ENCODE peak calls at places on chromosomes 12 and 14, in nine cellular contexts. One of them, this sample, is unnamed.

GRCh38 chr12:15592934-15593333 is 196.3 kb downstream of the EPS8 start:
- DNase-seq in stomach: no peak
- DNase-seq in endothelial cell of umbilical vein: peak; percentile 52
- DNase-seq in psoas muscle: no peak
- DNase-seq in lung: no peak
- DNase-seq in endothelial cell: no peak
- DNase-seq in IMR-90: no peak
- DNase-seq in AG09309: no peak
- DNase-seq in tibial artery: no peak
- DNase-seq in this sample: no peak

GRCh38 chr14:63276492-63277342 is 42.0 kb downstream of the GPHB5 start:
- DNase-seq in stomach: no peak
- DNase-seq in endothelial cell of umbilical vein: peak; percentile 64
- DNase-seq in psoas muscle: no peak
- DNase-seq in lung: no peak
- DNase-seq in endothelial cell: no peak
- DNase-seq in IMR-90: peak; percentile 64
- DNase-seq in AG09309: peak; percentile 23
- DNase-seq in tibial artery: no peak
- DNase-seq in this sample: no peak

GRCh38 chr14:21251215-21251614 is 18.0 kb downstream of the HNRNPC start:
- DNase-seq in stomach: no peak
- DNase-seq in endothelial cell of umbilical vein: no peak
- DNase-seq in psoas muscle: no peak
- DNase-seq in lung: no peak
- DNase-seq in endothelial cell: no peak
- DNase-seq in IMR-90: no peak
- DNase-seq in AG09309: no peak
- DNase-seq in tibial artery: no peak
- DNase-seq in this sample: no peak

GRCh38 chr12:108066583-108067234 is 62.4 kb upstream of the WSCD2 start:
- DNase-seq in stomach: no peak
- DNase-seq in endothelial cell of umbilical vein: no peak
- DNase-seq in psoas muscle: no peak
- DNase-seq in lung: no peak
- DNase-seq in endothelial cell: no peak
- DNase-seq in IMR-90: no peak
- DNase-seq in AG09309: no peak
- DNase-seq in tibial artery: no peak
- DNase-seq in this sample: no peak

GRCh38 chr12:27899151-27899661 is 73.3 kb downstream of the PTHLH start:
- DNase-seq in stomach: no peak
- DNase-seq in endothelial cell of umbilical vein: no peak
- DNase-seq in psoas muscle: no peak
- DNase-seq in lung: no peak
- DNase-seq in endothelial cell: no peak
- DNase-seq in IMR-90: peak; percentile 100
- DNase-seq in AG09309: peak; percentile 98
- DNase-seq in tibial artery: no peak
- DNase-seq in this sample: no peak

GRCh38 chr12:98397323-98398105 is 117.9 kb upstream of the TMPO start:
- DNase-seq in stomach: peak; percentile 84
- DNase-seq in endothelial cell of umbilical vein: peak; percentile 84
- DNase-seq in psoas muscle: peak; percentile 85
- DNase-seq in lung: peak; percentile 85
- DNase-seq in endothelial cell: peak; percentile 80
- DNase-seq in IMR-90: peak; percentile 71
- DNase-seq in AG09309: peak; percentile 33
- DNase-seq in tibial artery: peak; percentile 86
- DNase-seq in this sample: peak; percentile 83

GRCh38 chr14:55605793-55606192 is 25.8 kb downstream of the KTN1 start:
- DNase-seq in stomach: no peak
- DNase-seq in endothelial cell of umbilical vein: peak; percentile 46
- DNase-seq in psoas muscle: no peak
- DNase-seq in lung: no peak
- DNase-seq in endothelial cell: no peak
- DNase-seq in IMR-90: no peak
- DNase-seq in AG09309: no peak
- DNase-seq in tibial artery: no peak
- DNase-seq in this sample: no peak

GRCh38 chr12:105705765-105706164 is 375.3 kb downstream of the C12orf75 start:
- DNase-seq in stomach: peak; percentile 41
- DNase-seq in endothelial cell of umbilical vein: peak; percentile 77
- DNase-seq in psoas muscle: no peak
- DNase-seq in lung: no peak
- DNase-seq in endothelial cell: peak; percentile 56
- DNase-seq in IMR-90: peak; percentile 67
- DNase-seq in AG09309: no peak
- DNase-seq in tibial artery: peak; percentile 70
- DNase-seq in this sample: peak; percentile 64

GRCh38 chr12:121711925-121712461 is 559 bp upstream of the TMEM120B start:
- DNase-seq in stomach: peak; percentile 36
- DNase-seq in endothelial cell of umbilical vein: no peak
- DNase-seq in psoas muscle: peak; percentile 77
- DNase-seq in lung: peak; percentile 33
- DNase-seq in endothelial cell: no peak
- DNase-seq in IMR-90: no peak
- DNase-seq in AG09309: no peak
- DNase-seq in tibial artery: peak; percentile 69
- DNase-seq in this sample: no peak

GRCh38 chr12:97017213-97017612 is 110.2 kb downstream of the NEDD1 start:
- DNase-seq in stomach: no peak
- DNase-seq in endothelial cell of umbilical vein: no peak
- DNase-seq in psoas muscle: no peak
- DNase-seq in lung: no peak
- DNase-seq in endothelial cell: no peak
- DNase-seq in IMR-90: no peak
- DNase-seq in AG09309: no peak
- DNase-seq in tibial artery: no peak
- DNase-seq in this sample: no peak

GRCh38 chr12:96241484-96242256 is 47.5 kb downstream of the ELK3 start:
- DNase-seq in stomach: no peak
- DNase-seq in endothelial cell of umbilical vein: peak; percentile 52
- DNase-seq in psoas muscle: no peak
- DNase-seq in lung: no peak
- DNase-seq in endothelial cell: no peak
- DNase-seq in IMR-90: peak; percentile 48
- DNase-seq in AG09309: peak; percentile 92
- DNase-seq in tibial artery: no peak
- DNase-seq in this sample: no peak

GRCh38 chr12:127133675-127134335 is 1133.2 kb upstream of the TMEM132C start:
- DNase-seq in stomach: no peak
- DNase-seq in endothelial cell of umbilical vein: no peak
- DNase-seq in psoas muscle: no peak
- DNase-seq in lung: no peak
- DNase-seq in endothelial cell: no peak
- DNase-seq in IMR-90: no peak
- DNase-seq in AG09309: no peak
- DNase-seq in tibial artery: no peak
- DNase-seq in this sample: no peak

GRCh38 chr12:104686196-104686595 is 229.4 kb downstream of the CHST11 start:
- DNase-seq in stomach: no peak
- DNase-seq in endothelial cell of umbilical vein: peak; percentile 64
- DNase-seq in psoas muscle: no peak
- DNase-seq in lung: no peak
- DNase-seq in endothelial cell: no peak
- DNase-seq in IMR-90: peak; percentile 41
- DNase-seq in AG09309: no peak
- DNase-seq in tibial artery: no peak
- DNase-seq in this sample: no peak

GRCh38 chr12:65565601-65566560 is 258.4 kb upstream of the HMGA2 start:
- DNase-seq in stomach: no peak
- DNase-seq in endothelial cell of umbilical vein: peak; percentile 33
- DNase-seq in psoas muscle: no peak
- DNase-seq in lung: no peak
- DNase-seq in endothelial cell: no peak
- DNase-seq in IMR-90: peak; percentile 99
- DNase-seq in AG09309: peak; percentile 95
- DNase-seq in tibial artery: no peak
- DNase-seq in this sample: no peak

GRCh38 chr14:92144708-92145107 is 22.9 kb downstream of the CPSF2 start:
- DNase-seq in stomach: no peak
- DNase-seq in endothelial cell of umbilical vein: no peak
- DNase-seq in psoas muscle: no peak
- DNase-seq in lung: no peak
- DNase-seq in endothelial cell: no peak
- DNase-seq in IMR-90: peak; percentile 74
- DNase-seq in AG09309: no peak
- DNase-seq in tibial artery: no peak
- DNase-seq in this sample: no peak

GRCh38 chr14:74619672-74620131 is 7.7 kb upstream of the LTBP2 start:
- DNase-seq in stomach: peak; percentile 53
- DNase-seq in endothelial cell of umbilical vein: peak; percentile 87
- DNase-seq in psoas muscle: peak; percentile 93
- DNase-seq in lung: peak; percentile 46
- DNase-seq in endothelial cell: no peak
- DNase-seq in IMR-90: peak; percentile 98
- DNase-seq in AG09309: peak; percentile 94
- DNase-seq in tibial artery: peak; percentile 96
- DNase-seq in this sample: no peak

GRCh38 chr12:72349491-72349890 is 77.3 kb downstream of the TRHDE start:
- DNase-seq in stomach: no peak
- DNase-seq in endothelial cell of umbilical vein: no peak
- DNase-seq in psoas muscle: no peak
- DNase-seq in lung: no peak
- DNase-seq in endothelial cell: no peak
- DNase-seq in IMR-90: no peak
- DNase-seq in AG09309: no peak
- DNase-seq in tibial artery: no peak
- DNase-seq in this sample: no peak

GRCh38 chr12:72346331-72346944 is 74.3 kb downstream of the TRHDE start:
- DNase-seq in stomach: peak; percentile 31
- DNase-seq in endothelial cell of umbilical vein: peak; percentile 26
- DNase-seq in psoas muscle: no peak
- DNase-seq in lung: peak; percentile 59
- DNase-seq in endothelial cell: peak; percentile 84
- DNase-seq in IMR-90: peak; percentile 85
- DNase-seq in AG09309: peak; percentile 28
- DNase-seq in tibial artery: no peak
- DNase-seq in this sample: peak; percentile 84
- TF ChIP-seq CTCF in stomach: peak; percentile 30
- TF ChIP-seq CTCF in endothelial cell of umbilical vein: no peak
- TF ChIP-seq CTCF in psoas muscle: peak; percentile 65
- TF ChIP-seq CTCF in lung: no peak
- TF ChIP-seq CTCF in endothelial cell: peak; percentile 87
- TF ChIP-seq CTCF in IMR-90: peak; percentile 71
- TF ChIP-seq CTCF in AG09309: peak; percentile 37
- TF ChIP-seq CTCF in tibial artery: peak; percentile 29
- TF ChIP-seq CTCF in this sample: peak; percentile 77

GRCh38 chr14:67949771-67950170 is 130.2 kb downstream of the RAD51B start:
- DNase-seq in stomach: no peak
- DNase-seq in endothelial cell of umbilical vein: no peak
- DNase-seq in psoas muscle: no peak
- DNase-seq in lung: no peak
- DNase-seq in endothelial cell: no peak
- DNase-seq in IMR-90: no peak
- DNase-seq in AG09309: no peak
- DNase-seq in tibial artery: no peak
- DNase-seq in this sample: no peak
- TF ChIP-seq CTCF in stomach: no peak
- TF ChIP-seq CTCF in endothelial cell of umbilical vein: no peak
- TF ChIP-seq CTCF in psoas muscle: no peak
- TF ChIP-seq CTCF in lung: no peak
- TF ChIP-seq CTCF in endothelial cell: no peak
- TF ChIP-seq CTCF in IMR-90: no peak
- TF ChIP-seq CTCF in AG09309: no peak
- TF ChIP-seq CTCF in tibial artery: no peak
- TF ChIP-seq CTCF in this sample: no peak

GRCh38 chr14:102323102-102323501 is 3.6 kb downstream of the ZNF839 start:
- DNase-seq in stomach: peak; percentile 67
- DNase-seq in endothelial cell of umbilical vein: peak; percentile 71
- DNase-seq in psoas muscle: peak; percentile 92
- DNase-seq in lung: peak; percentile 63
- DNase-seq in endothelial cell: peak; percentile 34
- DNase-seq in IMR-90: peak; percentile 81
- DNase-seq in AG09309: peak; percentile 77
- DNase-seq in tibial artery: peak; percentile 88
- DNase-seq in this sample: no peak
- TF ChIP-seq CTCF in stomach: peak; percentile 38
- TF ChIP-seq CTCF in endothelial cell of umbilical vein: peak; percentile 60
- TF ChIP-seq CTCF in psoas muscle: peak; percentile 43
- TF ChIP-seq CTCF in lung: peak; percentile 18
- TF ChIP-seq CTCF in endothelial cell: no peak
- TF ChIP-seq CTCF in IMR-90: peak; percentile 77
- TF ChIP-seq CTCF in AG09309: peak; percentile 78
- TF ChIP-seq CTCF in tibial artery: peak; percentile 39
- TF ChIP-seq CTCF in this sample: peak; percentile 54

DNA sequence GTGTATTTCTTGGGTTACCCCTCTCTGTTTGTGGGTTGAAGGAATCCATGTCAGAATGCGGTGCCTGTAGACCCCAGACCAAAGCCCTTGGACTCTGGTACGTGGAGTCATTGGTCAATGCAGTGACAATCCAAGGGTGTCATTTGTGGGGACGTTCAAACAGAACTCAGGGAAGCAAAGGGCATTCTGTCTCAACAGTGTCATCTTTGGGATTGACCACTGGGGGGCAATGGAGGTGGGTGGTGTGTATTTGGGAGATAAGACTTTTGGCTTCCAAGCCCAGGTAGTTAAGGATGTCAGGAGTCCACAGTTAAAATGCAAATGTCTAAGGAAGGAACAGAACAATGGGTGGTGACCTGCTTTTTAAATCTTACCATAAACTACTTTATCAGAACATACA is 54.6 kb upstream of the CCDC175 start:
- DNase-seq in stomach: no peak
- DNase-seq in endothelial cell of umbilical vein: no peak
- DNase-seq in psoas muscle: no peak
- DNase-seq in lung: no peak
- DNase-seq in endothelial cell: peak; percentile 40
- DNase-seq in IMR-90: no peak
- DNase-seq in AG09309: no peak
- DNase-seq in tibial artery: no peak
- DNase-seq in this sample: no peak
- TF ChIP-seq CTCF in stomach: no peak
- TF ChIP-seq CTCF in endothelial cell of umbilical vein: no peak
- TF ChIP-seq CTCF in psoas muscle: no peak
- TF ChIP-seq CTCF in lung: no peak
- TF ChIP-seq CTCF in endothelial cell: peak; percentile 80
- TF ChIP-seq CTCF in IMR-90: no peak
- TF ChIP-seq CTCF in AG09309: peak; percentile 7
- TF ChIP-seq CTCF in tibial artery: peak; percentile 13
- TF ChIP-seq CTCF in this sample: peak; percentile 47

GRCh38 chr12:3496964-3497363 is 6.0 kb downstream of the PRMT8 start:
- DNase-seq in stomach: no peak
- DNase-seq in endothelial cell of umbilical vein: no peak
- DNase-seq in psoas muscle: no peak
- DNase-seq in lung: no peak
- DNase-seq in endothelial cell: peak; percentile 20
- DNase-seq in IMR-90: no peak
- DNase-seq in AG09309: no peak
- DNase-seq in tibial artery: no peak
- DNase-seq in this sample: no peak
- TF ChIP-seq CTCF in stomach: no peak
- TF ChIP-seq CTCF in endothelial cell of umbilical vein: no peak
- TF ChIP-seq CTCF in psoas muscle: no peak
- TF ChIP-seq CTCF in lung: no peak
- TF ChIP-seq CTCF in endothelial cell: peak; percentile 28
- TF ChIP-seq CTCF in IMR-90: no peak
- TF ChIP-seq CTCF in AG09309: peak; percentile 7
- TF ChIP-seq CTCF in tibial artery: no peak
- TF ChIP-seq CTCF in this sample: peak; percentile 57

GRCh38 chr14:105093426-105094192 is 28.4 kb upstream of the GPR132 start:
- DNase-seq in stomach: peak; percentile 83
- DNase-seq in endothelial cell of umbilical vein: peak; percentile 68
- DNase-seq in psoas muscle: no peak
- DNase-seq in lung: peak; percentile 81
- DNase-seq in endothelial cell: peak; percentile 89
- DNase-seq in IMR-90: peak; percentile 72
- DNase-seq in AG09309: no peak
- DNase-seq in tibial artery: peak; percentile 84
- DNase-seq in this sample: peak; percentile 74
- TF ChIP-seq CTCF in stomach: peak; percentile 26
- TF ChIP-seq CTCF in endothelial cell of umbilical vein: peak; percentile 48
- TF ChIP-seq CTCF in psoas muscle: peak; percentile 13
- TF ChIP-seq CTCF in lung: no peak
- TF ChIP-seq CTCF in endothelial cell: peak; percentile 56
- TF ChIP-seq CTCF in IMR-90: peak; percentile 58
- TF ChIP-seq CTCF in AG09309: peak; percentile 46
- TF ChIP-seq CTCF in tibial artery: no peak
- TF ChIP-seq CTCF in this sample: peak; percentile 69